ENCODE peak calls at places on chromosomes 13 and 19, in nine cellular contexts. Z, C, A, H, U, Y, B, P and I are unnamed samples.

GRCh38 chr13:77565635-77566034 is 30.1 kb downstream of the SCEL start:
- DNase-seq in Z (peak), C (peak), A (peak), H (no peak), U (no peak), Y (peak), B (peak), P (peak), I (peak)

GRCh38 chr19:14616310-14616870 is 33.5 kb downstream of the CLEC17A start:
- DNase-seq in Z (no peak), C (no peak), A (no peak), H (no peak), U (no peak), Y (peak), B (no peak), P (no peak), I (no peak)

GRCh38 chr13:48317511-48317981 is 14.0 kb downstream of the RB1 start:
- DNase-seq in Z (no peak), C (no peak), A (no peak), H (no peak), U (no peak), Y (no peak), B (no peak), P (no peak), I (no peak)

GRCh38 chr13:76385606-76386005 is 500.6 kb downstream of the KCTD12 start:
- DNase-seq in Z (peak), C (no peak), A (no peak), H (no peak), U (no peak), Y (no peak), B (no peak), P (no peak), I (no peak)

GRCh38 chr19:55141696-55142095 is 7.3 kb downstream of the TNNT1 start:
- DNase-seq in Z (no peak), C (no peak), A (no peak), H (no peak), U (no peak), Y (no peak), B (no peak), P (no peak), I (no peak)

GRCh38 chr13:21060063-21060826 is 1.1 kb downstream of the LATS2 start:
- DNase-seq in Z (peak), C (peak), A (no peak), H (no peak), U (no peak), Y (no peak), B (peak), P (no peak), I (peak)

GRCh38 chr19:15292847-15293582 is 39.3 kb downstream of the BRD4 start:
- DNase-seq in Z (no peak), C (peak), A (no peak), H (no peak), U (no peak), Y (no peak), B (no peak), P (peak), I (no peak)

GRCh38 chr13:71046360-71047079 is 820.5 kb downstream of the DACH1 start:
- DNase-seq in Z (no peak), C (no peak), A (no peak), H (no peak), U (no peak), Y (no peak), B (no peak), P (no peak), I (no peak)

GRCh38 chr13:110268061-110268460 is 38.9 kb downstream of the COL4A1 start:
- DNase-seq in Z (no peak), C (no peak), A (no peak), H (no peak), U (no peak), Y (no peak), B (no peak), P (no peak), I (no peak)

GRCh38 chr13:100409132-100409531 is 179.5 kb downstream of the GGACT start:
- DNase-seq in Z (no peak), C (peak), A (no peak), H (no peak), U (no peak), Y (no peak), B (peak), P (no peak), I (peak)

GRCh38 chr13:59750860-59751259 is 412.9 kb downstream of the DIAPH3 start:
- DNase-seq in Z (peak), C (no peak), A (peak), H (no peak), U (no peak), Y (no peak), B (peak), P (no peak), I (peak)

GRCh38 chr19:18416778-18417249 is 2.4 kb upstream of the SSBP4 start:
- DNase-seq in Z (peak), C (peak), A (peak), H (peak), U (peak), Y (peak), B (peak), P (peak), I (peak)

GRCh38 chr13:19772306-19772705 is 10.4 kb downstream of the PSPC1 start:
- DNase-seq in Z (no peak), C (no peak), A (no peak), H (no peak), U (no peak), Y (no peak), B (no peak), P (no peak), I (no peak)

GRCh38 chr19:41214161-41214560 is 4.9 kb upstream of the AXL start:
- DNase-seq in Z (no peak), C (no peak), A (no peak), H (no peak), U (no peak), Y (no peak), B (no peak), P (no peak), I (no peak)

GRCh38 chr19:48560095-48560530 is 8.1 kb downstream of the SULT2B1 start:
- DNase-seq in Z (no peak), C (peak), A (no peak), H (no peak), U (no peak), Y (peak), B (peak), P (peak), I (no peak)

GRCh38 chr19:6210721-6211600 is 68.8 kb downstream of the MLLT1 start:
- DNase-seq in Z (no peak), C (no peak), A (no peak), H (no peak), U (no peak), Y (no peak), B (no peak), P (no peak), I (no peak)

GRCh38 chr13:24233351-24233901 is 72.9 kb downstream of the SPATA13 start:
- DNase-seq in Z (peak), C (no peak), A (peak), H (no peak), U (no peak), Y (no peak), B (no peak), P (no peak), I (peak)

GRCh38 chr19:55147408-55148251 is 1.4 kb downstream of the TNNT1 start:
- DNase-seq in Z (no peak), C (no peak), A (no peak), H (no peak), U (no peak), Y (no peak), B (no peak), P (no peak), I (no peak)

GRCh38 chr13:25281193-25281936 is 5.9 kb downstream of the MTMR6 start:
- DNase-seq in Z (no peak), C (peak), A (no peak), H (no peak), U (no peak), Y (peak), B (peak), P (peak), I (no peak)

GRCh38 chr19:8355631-8356402 is 8.1 kb upstream of the ANGPTL4 start:
- DNase-seq in Z (peak), C (peak), A (peak), H (peak), U (peak), Y (peak), B (peak), P (no peak), I (peak)

GRCh38 chr19:48596679-48597465 is 9.7 kb upstream of the SPACA4 start:
- DNase-seq in Z (no peak), C (no peak), A (no peak), H (no peak), U (no peak), Y (peak), B (peak), P (peak), I (no peak)

GRCh38 chr13:83780201-83780600 is 102.1 kb downstream of the SLITRK1 start:
- DNase-seq in Z (peak), C (peak), A (peak), H (no peak), U (no peak), Y (no peak), B (peak), P (peak), I (peak)

GRCh38 chr19:7152568-7152967 is 83.1 kb downstream of the ZNF557 start:
- DNase-seq in Z (no peak), C (no peak), A (no peak), H (no peak), U (no peak), Y (no peak), B (no peak), P (no peak), I (no peak)

GRCh38 chr13:99265823-99266426 is 7.7 kb upstream of the GPR18 start:
- DNase-seq in Z (peak), C (peak), A (peak), H (no peak), U (peak), Y (peak), B (peak), P (peak), I (peak)

GRCh38 chr13:56424246-56424645 is 716.5 kb upstream of the PRR20A start:
- DNase-seq in Z (no peak), C (no peak), A (no peak), H (no peak), U (no peak), Y (no peak), B (no peak), P (no peak), I (no peak)

GRCh38 chr13:73832203-73832602 is 302.0 kb downstream of the KLF12 start:
- DNase-seq in Z (no peak), C (no peak), A (no peak), H (no peak), U (no peak), Y (no peak), B (no peak), P (no peak), I (peak)

GRCh38 chr13:64075543-64076271 is 2660.1 kb upstream of the PCDH20 start:
- DNase-seq in Z (no peak), C (peak), A (no peak), H (no peak), U (no peak), Y (no peak), B (peak), P (peak), I (no peak)

GRCh38 chr19:34457446-34457845 is 24.1 kb upstream of the WTIP start:
- DNase-seq in Z (no peak), C (no peak), A (no peak), H (no peak), U (no peak), Y (no peak), B (no peak), P (no peak), I (no peak)

GRCh38 chr19:9952276-9952675 is 16.0 kb upstream of the OLFM2 start:
- DNase-seq in Z (no peak), C (no peak), A (no peak), H (no peak), U (no peak), Y (peak), B (no peak), P (no peak), I (no peak)

GRCh38 chr13:96238861-96239260 is 149.0 kb downstream of the HS6ST3 start:
- DNase-seq in Z (no peak), C (no peak), A (no peak), H (no peak), U (no peak), Y (no peak), B (peak), P (no peak), I (peak)

GRCh38 chr19:16121141-16121540 is 9.5 kb downstream of the RAB8A start:
- DNase-seq in Z (no peak), C (no peak), A (no peak), H (no peak), U (no peak), Y (no peak), B (no peak), P (no peak), I (no peak)

GRCh38 chr19:14381689-14382474 is 638 bp downstream of the ADGRE5 start:
- DNase-seq in Z (peak), C (peak), A (peak), H (peak), U (no peak), Y (peak), B (peak), P (peak), I (peak)

GRCh38 chr19:50255115-50255514 is 51.7 kb downstream of the MYH14 start:
- DNase-seq in Z (no peak), C (no peak), A (no peak), H (no peak), U (no peak), Y (no peak), B (no peak), P (no peak), I (no peak)

GRCh38 chr19:45873219-45873772 is 9.2 kb downstream of the FOXA3 start:
- DNase-seq in Z (no peak), C (no peak), A (no peak), H (no peak), U (no peak), Y (no peak), B (no peak), P (no peak), I (no peak)